ENCODE peak calls at places on chromosomes 7 and 10, in four cellular contexts. D is Right ventricle myocardium inferior, P is GM23338, I is tibial nerve. F is an unnamed sample.

GRCh38 chr7:156001496-156002260 is 189.4 kb upstream of the SHH start:
- DNase-seq in D (no peak), P (no peak), I (no peak), F (no peak)

GRCh38 chr7:19122018-19122588 is 4.7 kb upstream of the TWIST1 start:
- DNase-seq in D (no peak), P (peak), I (no peak), F (no peak)

GRCh38 chr10:73865459-73866442 is 8.6 kb downstream of the CAMK2G start:
- DNase-seq in D (peak), P (no peak), I (no peak), F (peak)

GRCh38 chr7:15248514-15248913 is 313.3 kb downstream of the AGMO start:
- DNase-seq in D (no peak), P (no peak), I (no peak), F (no peak)

GRCh38 chr7:68691261-68692216 is 906.7 kb upstream of the AUTS2 start:
- DNase-seq in D (no peak), P (no peak), I (no peak), F (no peak)

GRCh38 chr10:48577158-48577557 is 27.7 kb downstream of the ARHGAP22 start:
- DNase-seq in D (no peak), P (no peak), I (no peak), F (no peak)

GRCh38 chr7:78472519-78472918 is 673.9 kb downstream of the PHTF2 start:
- DNase-seq in D (no peak), P (no peak), I (no peak), F (no peak)

GRCh38 chr10:20185116-20185515 is 368.9 kb downstream of the PLXDC2 start:
- DNase-seq in D (no peak), P (peak), I (no peak), F (no peak)

GRCh38 chr10:112811741-112812551 is 138.1 kb upstream of the TCF7L2 start:
- DNase-seq in D (no peak), P (peak), I (no peak), F (no peak)

GRCh38 chr10:78541528-78542470 is 508.1 kb downstream of the RPS24 start:
- DNase-seq in D (no peak), P (no peak), I (no peak), F (no peak)

GRCh38 chr7:2553108-2553507 is 2.2 kb downstream of the BRAT1 start:
- DNase-seq in D (no peak), P (no peak), I (no peak), F (peak)

GRCh38 chr10:85612378-85612775 is 754.2 kb downstream of the GRID1 start:
- DNase-seq in D (no peak), P (no peak), I (no peak), F (no peak)

GRCh38 chr7:79658304-79658703 is 204.8 kb upstream of the MAGI2 start:
- DNase-seq in D (no peak), P (no peak), I (no peak), F (no peak)

GRCh38 chr7:142796501-142797341 is 26.0 kb downstream of the PRSS2 start:
- DNase-seq in D (no peak), P (peak), I (no peak), F (no peak)

GRCh38 chr7:33814400-33814799 is 90.9 kb upstream of the BMPER start:
- DNase-seq in D (no peak), P (no peak), I (no peak), F (no peak)

GRCh38 chr7:31744294-31744874 is 57.4 kb downstream of the PPP1R17 start:
- DNase-seq in D (peak), P (peak), I (peak), F (peak)

GRCh38 chr10:21496285-21497176 is 29.0 kb downstream of the SKIDA1 start:
- DNase-seq in D (peak), P (peak), I (peak), F (peak)

GRCh38 chr10:52436664-52437063 is 122.6 kb downstream of the DKK1 start:
- DNase-seq in D (no peak), P (no peak), I (no peak), F (no peak)

GRCh38 chr7:36210542-36210941 is 57.5 kb downstream of the EEPD1 start:
- DNase-seq in D (no peak), P (no peak), I (no peak), F (no peak)

GRCh38 chr7:67962863-67963262 is 966.2 kb downstream of the TYW1 start:
- DNase-seq in D (no peak), P (no peak), I (no peak), F (no peak)

GRCh38 chr10:84026821-84027257 is 112.5 kb upstream of the GHITM start:
- DNase-seq in D (no peak), P (peak), I (no peak), F (no peak)

GRCh38 chr7:26663905-26664673 is 200.3 kb downstream of the SKAP2 start:
- DNase-seq in D (no peak), P (no peak), I (no peak), F (no peak)

GRCh38 chr7:139830292-139830691 is 1.2 kb downstream of the TBXAS1 start:
- DNase-seq in D (no peak), P (no peak), I (no peak), F (no peak)

GRCh38 chr10:75662715-75663114 is 231.3 kb downstream of the LRMDA start:
- DNase-seq in D (no peak), P (no peak), I (peak), F (peak)

GRCh38 chr10:57679916-57680315 is 587.8 kb downstream of the IPMK start:
- DNase-seq in D (no peak), P (no peak), I (no peak), F (no peak)

GRCh38 chr10:22319559-22320558 is 1.0 kb upstream of the BMI1 start:
- DNase-seq in D (no peak), P (no peak), I (no peak), F (no peak)

GRCh38 chr10:28559661-28560060 is 26.7 kb downstream of the WAC start:
- DNase-seq in D (no peak), P (peak), I (no peak), F (no peak)

GRCh38 chr10:11036424-11037011 is 18.8 kb downstream of the CELF2 start:
- DNase-seq in D (no peak), P (peak), I (peak), F (no peak)

F was measured in Right ventricle myocardium superior.